ENCODE peak calls at places on chromosome 9, in six cellular contexts. J is GM12878, T is HCT116, C is H1, O is K562, B is HepG2. Z is an unnamed sample.
A peak's percentile ranks its signal among the peaks of the same experiment; 100 is the strongest.

GRCh38 chr9:99030082-99030481 is 74.8 kb upstream of the TGFBR1 start:
- DNase-seq in C (no peak), B (no peak), T (no peak), J (no peak), O (no peak), Z (no peak)

GRCh38 chr9:95224371-95225015 is 93.0 kb downstream of the FANCC start:
- DNase-seq in C (no peak), O (no peak), B (no peak), J (no peak), T (no peak), Z (no peak)

GRCh38 chr9:15243086-15243485 is 63.9 kb downstream of the TTC39B start:
- DNase-seq in O (no peak), C (no peak), J (no peak), T (no peak), B (no peak), Z (no peak)

GRCh38 chr9:136644593-136645342 is 17.9 kb upstream of the EGFL7 start:
- DNase-seq in B (peak; percentile 31), C (peak; percentile 93), O (peak; percentile 66), J (no peak), T (peak; percentile 42), Z (no peak)

GRCh38 chr9:127144670-127145458 is 22.4 kb upstream of the ANGPTL2 start:
- DNase-seq in B (no peak), T (no peak), J (no peak), O (no peak), C (peak; percentile 40), Z (no peak)

GRCh38 chr9:83472221-83472665 is 66.0 kb downstream of the FRMD3 start:
- DNase-seq in C (no peak), J (no peak), O (no peak), T (no peak), B (peak; percentile 95), Z (no peak)

GRCh38 chr9:89657765-89658164 is 53.0 kb downstream of the GADD45G start:
- DNase-seq in C (no peak), B (no peak), T (no peak), O (no peak), J (no peak), Z (no peak)

GRCh38 chr9:20683351-20684034 is 566 bp upstream of the FOCAD start:
- DNase-seq in B (peak; percentile 25), T (peak; percentile 18), J (no peak), C (no peak), O (peak; percentile 14), Z (no peak)

GRCh38 chr9:81868145-81868544 is 60.1 kb upstream of the SPATA31D4 start:
- DNase-seq in B (no peak), O (no peak), C (no peak), T (no peak), J (no peak), Z (no peak)

GRCh38 chr9:121860744-121861143 is 209.3 kb downstream of the DAB2IP start:
- DNase-seq in B (no peak), T (no peak), J (no peak), O (no peak), C (peak; percentile 1), Z (no peak)

GRCh38 chr9:136079211-136079915 is 15.7 kb downstream of the NACC2 start:
- DNase-seq in J (no peak), O (no peak), T (no peak), C (no peak), B (no peak), Z (no peak)

GRCh38 chr9:30757723-30758122 is 1626.7 kb upstream of the ACO1 start:
- DNase-seq in T (no peak), B (no peak), C (no peak), O (no peak), J (no peak), Z (no peak)

GRCh38 chr9:77449177-77450092 is 198.7 kb downstream of the GNA14 start:
- DNase-seq in T (no peak), J (no peak), C (no peak), B (no peak), O (no peak), Z (no peak)

GRCh38 chr9:38019731-38020130 is 49.3 kb downstream of the SHB start:
- DNase-seq in B (no peak), J (no peak), C (no peak), T (no peak), O (no peak), Z (no peak)

DNA sequence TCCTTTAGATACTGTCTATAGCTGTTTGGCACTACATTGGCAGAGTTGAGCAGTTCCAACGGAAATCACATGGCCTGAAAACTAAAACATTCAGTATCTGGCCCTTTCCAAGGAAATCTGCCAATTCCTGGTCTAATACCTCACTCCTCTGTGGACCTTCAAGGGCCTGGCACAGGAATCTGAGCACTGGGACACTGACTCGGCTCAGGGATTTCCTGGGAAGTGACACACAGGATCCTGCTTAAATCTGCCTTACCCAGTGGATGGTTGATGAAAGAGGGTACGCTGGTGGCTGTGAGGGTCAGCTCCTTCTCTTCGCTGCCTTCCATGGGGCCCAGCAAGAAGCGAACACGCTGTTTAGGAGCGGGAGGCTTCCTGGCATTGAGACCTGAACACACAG is 904 bp downstream of the TRUB2 start:
- DNase-seq in T (no peak), B (no peak), O (peak; percentile 48), C (no peak), J (no peak), Z (no peak)
- H3K9me3 ChIP-seq in T (no peaks in the 10 kb centered on the region), B (no peaks in the 10 kb centered on the region), O (no peaks in the 10 kb centered on the region), C (no peaks in the 10 kb centered on the region), J (no peaks in the 10 kb centered on the region), Z (no peaks in the 10 kb centered on the region)

DNA sequence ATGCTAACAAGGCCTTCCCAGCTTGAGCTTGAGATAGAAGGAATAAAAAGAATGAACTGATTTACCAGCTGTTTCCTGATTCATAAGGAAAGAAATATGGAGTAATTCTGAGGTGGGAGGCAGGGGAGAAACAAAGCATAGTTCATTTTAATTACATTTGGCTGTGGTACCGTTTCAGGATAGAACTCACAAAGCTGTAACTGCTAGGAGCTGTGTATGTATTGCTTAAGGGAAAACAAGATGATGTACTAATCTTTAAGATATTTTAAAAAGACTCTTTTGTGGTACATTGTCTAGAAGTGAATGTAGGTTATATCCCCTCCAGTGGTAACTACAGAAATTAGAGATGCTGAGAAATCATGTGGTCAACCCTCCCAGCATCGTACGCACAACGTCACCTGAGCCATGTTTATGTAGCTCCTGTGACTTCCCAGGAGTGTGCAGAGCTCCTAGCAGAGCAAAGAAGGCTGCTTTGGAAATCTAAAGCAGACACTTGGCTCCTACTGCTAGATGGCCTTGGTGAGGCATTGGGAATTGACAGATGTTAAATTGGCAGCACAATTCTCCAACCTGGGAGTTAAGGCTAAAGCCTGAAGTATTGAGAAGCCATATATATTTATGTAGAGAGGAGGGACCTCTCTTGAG is 208.3 kb upstream of the VLDLR start:
- DNase-seq in C (no peak), T (no peak), B (no peak), O (no peak), J (no peak), Z (no peak)
- TF ChIP-seq YY1 in C (no peak), T (no peak), B (no peak), O (no peak), J (no peak), Z (no peak)

GRCh38 chr9:6351757-6352156 is 23.6 kb downstream of the TPD52L3 start:
- DNase-seq in J (no peak), C (no peak), B (no peak), O (no peak), T (no peak), Z (no peak)

GRCh38 chr9:6356904-6357303 is 28.7 kb downstream of the TPD52L3 start:
- DNase-seq in C (no peak), O (no peak), B (no peak), T (no peak), J (no peak), Z (no peak)

GRCh38 chr9:6356441-6356840 is 28.3 kb downstream of the TPD52L3 start:
- DNase-seq in J (no peak), T (no peak), B (no peak), C (no peak), O (no peak), Z (no peak)

GRCh38 chr9:6355728-6356127 is 27.6 kb downstream of the TPD52L3 start:
- DNase-seq in T (no peak), O (no peak), B (no peak), J (peak; percentile 24), C (no peak), Z (no peak)

GRCh38 chr9:6354072-6354686 is 26.0 kb downstream of the TPD52L3 start:
- DNase-seq in B (peak; percentile 61), J (peak; percentile 45), T (peak; percentile 49), C (peak; percentile 51), O (peak; percentile 49), Z (peak; percentile 28)
- TF ChIP-seq ZNF274 in B (no peak), J (no peak), T (no peak), C (no peak), O (no peak), Z (no peak)

GRCh38 chr9:92980085-92980745 is 32.9 kb downstream of the FGD3 start:
- DNase-seq in B (no peak), T (peak; percentile 42), C (no peak), O (no peak), J (no peak), Z (no peak)

GRCh38 chr9:92979657-92980056 is 32.3 kb downstream of the FGD3 start:
- DNase-seq in B (no peak), C (no peak), O (no peak), T (no peak), J (no peak), Z (no peak)

GRCh38 chr9:92983984-92984589 is 36.8 kb downstream of the FGD3 start:
- DNase-seq in C (no peak), J (no peak), T (peak; percentile 48), O (no peak), B (no peak), Z (no peak)

GRCh38 chr9:92984976-92985375 is 37.7 kb downstream of the FGD3 start:
- DNase-seq in T (no peak), O (peak; percentile 2), C (no peak), J (no peak), B (no peak), Z (no peak)

GRCh38 chr9:92982130-92982529 is 34.8 kb downstream of the FGD3 start:
- DNase-seq in T (no peak), O (no peak), J (no peak), B (no peak), C (no peak), Z (no peak)
- H3K9me3 ChIP-seq in T (peaks cover 16% of the 10 kb centered on the region), O (no peaks in the 10 kb centered on the region), J (peaks cover 10% of the 10 kb centered on the region), B (peaks cover 42% of the 10 kb centered on the region), C (peaks cover 42% of the 10 kb centered on the region), Z (peaks cover 78% of the 10 kb centered on the region)

DNA sequence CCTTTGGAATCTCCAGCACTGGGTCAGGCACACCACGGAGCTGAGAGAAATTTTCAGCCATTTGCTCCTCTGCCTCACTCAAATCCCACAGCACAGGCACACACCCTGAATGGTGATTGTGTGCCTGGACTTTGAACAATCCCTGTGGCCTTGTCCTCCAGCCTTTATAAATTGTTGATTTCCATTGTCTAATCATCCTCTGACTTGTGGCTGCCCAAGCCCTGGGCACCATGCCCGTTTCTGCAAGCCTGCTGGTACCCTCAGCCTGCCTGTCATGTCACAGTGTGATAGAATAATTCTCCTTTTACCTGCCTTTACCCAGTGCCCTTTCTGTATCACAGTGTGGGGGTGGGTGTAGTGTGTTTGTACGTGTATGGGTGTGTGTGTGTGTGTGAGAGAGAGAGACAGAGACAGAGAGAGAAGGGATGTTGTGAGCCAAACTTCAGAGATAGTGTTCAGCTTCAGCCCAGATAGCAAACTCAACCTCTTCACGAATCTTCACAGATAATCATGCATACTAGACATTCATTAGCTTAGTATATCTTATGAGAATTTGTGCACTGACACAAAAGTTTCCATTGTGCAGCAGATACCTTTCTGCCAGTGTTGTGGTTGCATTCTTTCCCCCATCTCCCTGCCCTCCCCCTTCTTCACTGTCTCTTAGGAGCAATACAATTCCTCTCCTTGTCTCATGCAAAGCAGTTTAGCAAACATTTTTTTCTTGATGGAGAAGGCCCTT is 27.8 kb upstream of the SLC44A1 start:
- DNase-seq in C (no peak), B (peak; percentile 40), O (no peak), J (no peak), T (no peak), Z (no peak)
- TF ChIP-seq YY1 in C (no peak), B (no peak), O (no peak), J (no peak), T (no peak), Z (no peak)